ENCODE peak calls at places on chromosomes 2 and 18, in five cellular contexts. One of them, this sample, is unnamed.
A peak's percentile ranks its signal among the peaks of the same experiment; 100 is the strongest.

GRCh38 chr2:43274055-43274454 is 47.6 kb upstream of the ZFP36L2 start:
- ATAC-seq in HepG2: no peak
- ATAC-seq in K562: no peak
- ATAC-seq in upper lobe of left lung: no peak
- ATAC-seq in GM12878: peak; percentile 14
- ATAC-seq in this sample: no peak

GRCh38 chr2:191001032-191001431 is 12.9 kb downstream of the STAT1 start:
- ATAC-seq in HepG2: no peak
- ATAC-seq in upper lobe of left lung: no peak
- ATAC-seq in GM12878: no peak
- ATAC-seq in K562: no peak
- ATAC-seq in this sample: no peak

GRCh38 chr2:224944707-224945106 is 97.6 kb downstream of the DOCK10 start:
- ATAC-seq in HepG2: no peak
- ATAC-seq in GM12878: peak; percentile 45
- ATAC-seq in K562: no peak
- ATAC-seq in upper lobe of left lung: no peak
- ATAC-seq in this sample: no peak

GRCh38 chr2:199446996-199447395 is 10.7 kb downstream of the SATB2 start:
- ATAC-seq in upper lobe of left lung: no peak
- ATAC-seq in GM12878: no peak
- ATAC-seq in K562: peak; percentile 11
- ATAC-seq in HepG2: no peak
- ATAC-seq in this sample: no peak

GRCh38 chr2:105849431-105850179 is 104.9 kb downstream of the NCK2 start:
- ATAC-seq in K562: no peak
- ATAC-seq in HepG2: no peak
- ATAC-seq in upper lobe of left lung: no peak
- ATAC-seq in GM12878: no peak
- ATAC-seq in this sample: no peak

GRCh38 chr18:13680612-13681011 is 45.7 kb downstream of the FAM210A start:
- ATAC-seq in K562: peak; percentile 96
- ATAC-seq in HepG2: peak; percentile 88
- ATAC-seq in GM12878: peak; percentile 38
- ATAC-seq in upper lobe of left lung: no peak
- ATAC-seq in this sample: peak; percentile 68

GRCh38 chr2:152335851-152336102 is 803 bp downstream of the FMNL2 start:
- ATAC-seq in HepG2: peak; percentile 8
- ATAC-seq in GM12878: peak; percentile 34
- ATAC-seq in upper lobe of left lung: no peak
- ATAC-seq in K562: no peak
- ATAC-seq in this sample: no peak

GRCh38 chr2:169258045-169258601 is 104.2 kb downstream of the LRP2 start:
- ATAC-seq in HepG2: no peak
- ATAC-seq in K562: no peak
- ATAC-seq in upper lobe of left lung: no peak
- ATAC-seq in GM12878: no peak
- ATAC-seq in this sample: no peak

GRCh38 chr18:63553117-63553516 is 10.9 kb downstream of the SERPINB12 start:
- ATAC-seq in HepG2: no peak
- ATAC-seq in upper lobe of left lung: peak; percentile 93
- ATAC-seq in GM12878: no peak
- ATAC-seq in K562: no peak
- ATAC-seq in this sample: peak; percentile 77

GRCh38 chr2:200578778-200579177 is 7.0 kb upstream of the AOX1 start:
- ATAC-seq in K562: peak; percentile 49
- ATAC-seq in GM12878: peak; percentile 87
- ATAC-seq in upper lobe of left lung: peak; percentile 40
- ATAC-seq in HepG2: peak; percentile 100
- ATAC-seq in this sample: peak; percentile 60

GRCh38 chr18:50008306-50008705 is 186.6 kb downstream of the MYO5B start:
- ATAC-seq in K562: no peak
- ATAC-seq in HepG2: no peak
- ATAC-seq in GM12878: no peak
- ATAC-seq in upper lobe of left lung: no peak
- ATAC-seq in this sample: no peak

DNA sequence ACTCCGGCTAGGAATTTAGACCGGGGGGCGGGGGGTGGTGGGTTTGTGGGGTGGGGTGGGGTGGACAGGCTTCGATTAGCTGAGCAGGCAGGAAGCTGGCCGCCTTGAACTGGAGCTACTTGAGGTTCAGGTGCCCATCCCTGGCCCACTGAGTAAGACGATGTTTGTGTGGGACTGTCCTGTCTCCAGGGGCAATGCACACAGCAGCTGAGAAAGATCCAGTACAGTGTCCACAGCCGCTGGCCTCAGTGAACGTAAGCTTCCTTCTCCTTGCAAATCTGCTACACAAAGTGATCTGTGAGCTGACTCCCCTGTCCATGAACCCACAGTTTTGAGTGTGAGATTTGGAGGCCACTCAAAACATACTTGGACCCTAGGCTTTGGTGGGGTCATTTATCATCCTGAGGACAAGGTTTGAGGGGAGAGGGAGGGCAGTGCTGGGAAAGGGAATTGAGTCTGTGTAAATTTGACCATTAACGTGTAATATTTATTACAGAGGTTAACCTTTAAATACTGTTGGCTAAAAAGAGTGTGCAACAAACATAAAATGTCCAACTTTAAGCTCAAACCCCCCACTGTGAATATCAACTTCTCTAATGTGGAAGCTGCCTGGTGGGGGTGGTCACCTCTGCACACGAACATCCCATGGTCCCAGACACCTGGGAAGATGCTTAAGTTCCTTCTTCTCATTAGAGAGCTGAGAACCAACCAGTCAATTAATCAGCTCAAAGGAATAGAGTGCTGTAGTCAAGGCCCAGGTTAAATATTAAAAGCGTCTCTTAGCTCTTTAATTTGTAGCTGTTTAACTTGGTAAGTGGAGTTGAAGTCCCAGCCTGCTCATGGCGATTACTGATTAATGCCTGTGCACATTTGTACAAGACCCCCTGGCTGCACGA is 5.0 kb upstream of the CYS1 start:
- ATAC-seq in upper lobe of left lung: no peak
- ATAC-seq in GM12878: no peak
- ATAC-seq in HepG2: peak; percentile 53
- ATAC-seq in K562: no peak
- ATAC-seq in this sample: no peak
- TF ChIP-seq POLR2AphosphoS5 in upper lobe of left lung: no peak
- TF ChIP-seq POLR2AphosphoS5 in GM12878: no peak
- TF ChIP-seq POLR2AphosphoS5 in HepG2: no peak
- TF ChIP-seq POLR2AphosphoS5 in K562: no peak
- TF ChIP-seq POLR2AphosphoS5 in this sample: no peak

GRCh38 chr18:12657849-12658829 is at the start of gene SPIRE1:
- ATAC-seq in K562: peak; percentile 79
- ATAC-seq in HepG2: peak; percentile 83
- ATAC-seq in GM12878: peak; percentile 82
- ATAC-seq in upper lobe of left lung: peak; percentile 87
- ATAC-seq in this sample: peak; percentile 90
- TF ChIP-seq CTCF in K562: no peak
- TF ChIP-seq CTCF in HepG2: peak; percentile 38
- TF ChIP-seq CTCF in GM12878: no peak
- TF ChIP-seq CTCF in upper lobe of left lung: peak; percentile 25
- TF ChIP-seq CTCF in this sample: no peak

GRCh38 chr2:128185576-128185975 is 94.6 kb downstream of the UGGT1 start:
- ATAC-seq in HepG2: no peak
- ATAC-seq in K562: no peak
- ATAC-seq in GM12878: no peak
- ATAC-seq in upper lobe of left lung: no peak
- ATAC-seq in this sample: no peak
- TF ChIP-seq EP300 in HepG2: no peak
- TF ChIP-seq EP300 in K562: no peak
- TF ChIP-seq EP300 in GM12878: no peak
- TF ChIP-seq EP300 in upper lobe of left lung: no peak
- TF ChIP-seq EP300 in this sample: no peak

DNA sequence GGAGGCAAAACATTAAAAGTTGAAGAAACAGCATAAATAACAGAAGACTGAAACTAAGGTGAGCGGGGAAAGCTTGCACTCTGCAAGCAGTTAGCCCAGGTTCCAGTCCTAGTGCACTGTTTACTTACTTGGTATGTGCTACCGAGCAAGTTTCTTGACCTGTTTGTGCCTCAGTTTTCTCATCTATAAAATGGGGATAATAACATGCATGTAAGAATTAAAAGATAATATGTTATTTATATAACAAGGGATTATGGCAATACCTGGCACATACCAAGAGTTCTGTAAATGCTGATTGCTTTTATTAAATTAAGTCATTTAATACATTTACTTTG is 37.1 kb upstream of the IKZF2 start:
- ATAC-seq in GM12878: no peak
- ATAC-seq in K562: no peak
- ATAC-seq in HepG2: no peak
- ATAC-seq in upper lobe of left lung: no peak
- ATAC-seq in this sample: no peak
- TF ChIP-seq POLR2AphosphoS5 in GM12878: no peak
- TF ChIP-seq POLR2AphosphoS5 in K562: no peak
- TF ChIP-seq POLR2AphosphoS5 in HepG2: no peak
- TF ChIP-seq POLR2AphosphoS5 in upper lobe of left lung: no peak
- TF ChIP-seq POLR2AphosphoS5 in this sample: no peak

DNA sequence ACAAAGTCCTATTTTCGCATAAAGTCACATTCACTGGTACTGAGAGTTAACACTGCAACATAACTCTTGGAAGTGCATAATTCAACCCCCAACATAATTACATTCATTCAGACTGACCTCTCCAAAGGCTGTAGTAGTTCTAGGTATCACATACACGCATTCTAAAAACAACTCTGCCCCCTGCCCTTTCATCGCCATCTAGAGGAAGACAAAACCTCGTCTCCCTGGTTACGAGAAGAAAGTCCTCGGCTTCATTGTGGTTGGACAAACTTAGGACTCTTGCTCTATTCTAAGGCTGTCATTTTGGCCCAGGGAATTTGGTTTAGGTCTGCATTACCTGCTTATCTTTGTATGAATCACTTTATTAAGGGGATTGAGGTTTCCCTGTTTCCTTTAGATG is 215.3 kb upstream of the NRXN1 start:
- ATAC-seq in HepG2: no peak
- ATAC-seq in K562: no peak
- ATAC-seq in upper lobe of left lung: no peak
- ATAC-seq in GM12878: peak; percentile 31
- ATAC-seq in this sample: no peak
- TF ChIP-seq CTCF in HepG2: no peak
- TF ChIP-seq CTCF in K562: no peak
- TF ChIP-seq CTCF in upper lobe of left lung: no peak
- TF ChIP-seq CTCF in GM12878: no peak
- TF ChIP-seq CTCF in this sample: no peak

GRCh38 chr2:38665854-38666577 is at the start of gene GALM:
- ATAC-seq in K562: peak; percentile 91
- ATAC-seq in upper lobe of left lung: peak; percentile 97
- ATAC-seq in GM12878: peak; percentile 55
- ATAC-seq in HepG2: peak; percentile 94
- ATAC-seq in this sample: peak; percentile 95
- TF ChIP-seq EP300 in K562: peak; percentile 62
- TF ChIP-seq EP300 in upper lobe of left lung: no peak
- TF ChIP-seq EP300 in GM12878: no peak
- TF ChIP-seq EP300 in HepG2: peak; percentile 24
- TF ChIP-seq EP300 in this sample: no peak

GRCh38 chr2:160214461-160215055 is 14.5 kb upstream of the ITGB6 start:
- ATAC-seq in upper lobe of left lung: peak; percentile 89
- ATAC-seq in K562: no peak
- ATAC-seq in GM12878: peak; percentile 52
- ATAC-seq in HepG2: peak; percentile 74
- ATAC-seq in this sample: peak; percentile 76
- TF ChIP-seq POLR2AphosphoS5 in upper lobe of left lung: peak; percentile 39
- TF ChIP-seq POLR2AphosphoS5 in K562: no peak
- TF ChIP-seq POLR2AphosphoS5 in GM12878: no peak
- TF ChIP-seq POLR2AphosphoS5 in HepG2: no peak
- TF ChIP-seq POLR2AphosphoS5 in this sample: no peak

DNA sequence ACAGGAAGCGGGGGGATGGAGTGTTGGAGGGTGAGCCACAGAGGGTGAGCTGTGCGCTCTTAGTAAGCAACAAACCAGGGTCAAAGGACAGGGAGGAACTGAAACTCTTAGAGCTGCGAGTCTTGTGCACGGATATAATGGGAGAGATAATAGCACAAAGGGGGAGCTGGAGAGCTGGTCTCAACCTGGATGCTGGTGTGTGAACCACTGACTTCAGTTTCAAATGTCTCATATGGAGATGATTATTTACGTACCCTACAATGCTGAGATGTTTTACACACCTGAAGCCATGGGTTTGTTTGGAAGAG is 35.9 kb downstream of the PTGR3 start:
- ATAC-seq in HepG2: peak; percentile 90
- ATAC-seq in GM12878: peak; percentile 100
- ATAC-seq in K562: peak; percentile 65
- ATAC-seq in upper lobe of left lung: no peak
- ATAC-seq in this sample: no peak
- TF ChIP-seq CTCF in HepG2: peak; percentile 50
- TF ChIP-seq CTCF in GM12878: peak; percentile 66
- TF ChIP-seq CTCF in K562: no peak
- TF ChIP-seq CTCF in upper lobe of left lung: no peak
- TF ChIP-seq CTCF in this sample: no peak

This sample was measured in gastroesophageal sphincter.